ENCODE peak calls at places on chromosome 16, in seven cellular contexts. B is stimulated activated CD4-positive, alpha-beta T cell treated with anti-CD3 and anti-CD28 coated beads, TNF-alpha, amount 100 ng/mL, for 48 hours; N is stimulated activated CD8-positive, alpha-beta memory T cell treated with anti-CD3 and anti-CD28 coated beads, Interleukin-4, amount 100 ng/mL, for 4 hours; Q is NCI-H524; M is T-helper 17 cell; X is ELR; P is BJ. U is an unnamed sample.

GRCh38 chr16:50308237-50308965 is 42.0 kb downstream of the ADCY7 start:
- DNase-seq in B (no peak), N (no peak), Q (no peak), M (no peak), X (no peak), P (no peak), U (no peak)

GRCh38 chr16:56317998-56318912 is 107.1 kb downstream of the AMFR start:
- DNase-seq in B (peak; percentile 60), N (peak; percentile 51), Q (peak; percentile 76), M (peak; percentile 59), X (peak; percentile 67), P (no peak), U (peak; percentile 34)

GRCh38 chr16:1300664-1301476 is 8.6 kb upstream of the UBE2I start:
- DNase-seq in B (peak; percentile 53), N (peak; percentile 43), Q (no peak), M (peak; percentile 60), X (peak; percentile 58), P (no peak), U (no peak)

GRCh38 chr16:53864819-53865491 is 161.0 kb downstream of the FTO start:
- DNase-seq in B (no peak), N (no peak), Q (no peak), M (no peak), X (peak; percentile 54), P (no peak), U (peak; percentile 5)

GRCh38 chr16:6374816-6375215 is 957.8 kb upstream of the RBFOX1 start:
- DNase-seq in B (no peak), N (no peak), Q (no peak), M (no peak), X (no peak), P (no peak), U (no peak)

GRCh38 chr16:79902351-79902750 is 301.8 kb upstream of the MAF start:
- DNase-seq in B (no peak), N (no peak), Q (no peak), M (no peak), X (no peak), P (no peak), U (peak; percentile 36)

GRCh38 chr16:46689492-46690280 is at the start of gene ORC6:
- DNase-seq in B (peak; percentile 95), N (peak; percentile 94), Q (peak; percentile 99), M (peak; percentile 92), X (peak; percentile 98), P (no peak), U (peak; percentile 76)

GRCh38 chr16:73126453-73126853 is 78.5 kb upstream of the ZFHX3 start:
- DNase-seq in B (no peak), N (no peak), Q (no peak), M (no peak), X (peak; percentile 10), P (peak; percentile 39), U (peak; percentile 65)

GRCh38 chr16:5432166-5432565 is 334.6 kb upstream of the EEF2KMT start:
- DNase-seq in B (no peak), N (no peak), Q (no peak), M (no peak), X (no peak), P (no peak), U (no peak)

GRCh38 chr16:27326738-27327585 is 13.2 kb downstream of the IL4R start:
- DNase-seq in B (peak; percentile 38), N (no peak), Q (peak; percentile 93), M (peak; percentile 16), X (peak; percentile 95), P (peak; percentile 63), U (peak; percentile 82)

GRCh38 chr16:2741168-2741567 is 11.3 kb upstream of the SRRM2 start:
- DNase-seq in B (no peak), N (no peak), Q (no peak), M (no peak), X (no peak), P (no peak), U (no peak)

GRCh38 chr16:16830401-16830800 is 451.5 kb downstream of the NPIPA7 start:
- DNase-seq in B (no peak), N (no peak), Q (no peak), M (no peak), X (no peak), P (no peak), U (no peak)

GRCh38 chr16:67661101-67661661 is 421 bp downstream of the PARD6A start:
- DNase-seq in B (no peak), N (no peak), Q (no peak), M (no peak), X (peak; percentile 48), P (no peak), U (no peak)